ENCODE peak calls at places on chromosomes 7 and 10, in six cellular contexts. One of them, this sample, is unnamed.

GRCh38 chr10:30000802-30001571 is 58.4 kb downstream of the JCAD start:
- DNase-seq in RWPE1: no peak
- DNase-seq in transverse colon: peak; percentile 26
- DNase-seq in sigmoid colon: peak; percentile 93
- DNase-seq in WTC11: no peak
- DNase-seq in left ventricle myocardium inferior: no peak
- DNase-seq in this sample: no peak

GRCh38 chr7:137996386-137996851 is 5.5 kb downstream of the CREB3L2 start:
- DNase-seq in RWPE1: no peak
- DNase-seq in transverse colon: no peak
- DNase-seq in sigmoid colon: no peak
- DNase-seq in WTC11: no peak
- DNase-seq in left ventricle myocardium inferior: peak; percentile 68
- DNase-seq in this sample: no peak

GRCh38 chr10:112461029-112461887 is 14.2 kb downstream of the VTI1A start:
- DNase-seq in RWPE1: peak; percentile 26
- DNase-seq in transverse colon: no peak
- DNase-seq in sigmoid colon: no peak
- DNase-seq in WTC11: no peak
- DNase-seq in left ventricle myocardium inferior: no peak
- DNase-seq in this sample: no peak

GRCh38 chr10:60572511-60573194 is 183.0 kb upstream of the ANK3 start:
- DNase-seq in RWPE1: peak; percentile 18
- DNase-seq in transverse colon: peak; percentile 39
- DNase-seq in sigmoid colon: no peak
- DNase-seq in WTC11: peak; percentile 38
- DNase-seq in left ventricle myocardium inferior: peak; percentile 18
- DNase-seq in this sample: no peak

GRCh38 chr7:145534301-145534700 is 582.3 kb upstream of the CNTNAP2 start:
- DNase-seq in RWPE1: no peak
- DNase-seq in transverse colon: no peak
- DNase-seq in sigmoid colon: no peak
- DNase-seq in WTC11: no peak
- DNase-seq in left ventricle myocardium inferior: no peak
- DNase-seq in this sample: no peak

GRCh38 chr10:63720072-63720537 is 198.9 kb downstream of the REEP3 start:
- DNase-seq in RWPE1: peak; percentile 38
- DNase-seq in transverse colon: peak; percentile 56
- DNase-seq in sigmoid colon: no peak
- DNase-seq in WTC11: peak; percentile 45
- DNase-seq in left ventricle myocardium inferior: no peak
- DNase-seq in this sample: no peak

GRCh38 chr10:110802551-110803238 is 69.0 kb upstream of the PDCD4 start:
- DNase-seq in RWPE1: no peak
- DNase-seq in transverse colon: peak; percentile 75
- DNase-seq in sigmoid colon: peak; percentile 84
- DNase-seq in WTC11: no peak
- DNase-seq in left ventricle myocardium inferior: peak; percentile 69
- DNase-seq in this sample: no peak

GRCh38 chr7:114949227-114949626 is 27.3 kb downstream of the MDFIC start:
- DNase-seq in RWPE1: no peak
- DNase-seq in transverse colon: no peak
- DNase-seq in sigmoid colon: no peak
- DNase-seq in WTC11: no peak
- DNase-seq in left ventricle myocardium inferior: no peak
- DNase-seq in this sample: no peak

GRCh38 chr10:109976657-109977056 is 31.1 kb upstream of the ADD3 start:
- DNase-seq in RWPE1: no peak
- DNase-seq in transverse colon: no peak
- DNase-seq in sigmoid colon: no peak
- DNase-seq in WTC11: no peak
- DNase-seq in left ventricle myocardium inferior: no peak
- DNase-seq in this sample: no peak

GRCh38 chr10:114174462-114175190 is 623 bp upstream of the CCDC186 start:
- DNase-seq in RWPE1: peak; percentile 60
- DNase-seq in transverse colon: no peak
- DNase-seq in sigmoid colon: peak; percentile 78
- DNase-seq in WTC11: no peak
- DNase-seq in left ventricle myocardium inferior: peak; percentile 47
- DNase-seq in this sample: no peak

GRCh38 chr7:12444785-12445184 is 41.1 kb upstream of the VWDE start:
- DNase-seq in RWPE1: no peak
- DNase-seq in transverse colon: no peak
- DNase-seq in sigmoid colon: no peak
- DNase-seq in WTC11: no peak
- DNase-seq in left ventricle myocardium inferior: no peak
- DNase-seq in this sample: no peak

GRCh38 chr10:99661370-99661749 is 2.1 kb downstream of the ENTPD7 start:
- DNase-seq in RWPE1: peak; percentile 94
- DNase-seq in transverse colon: no peak
- DNase-seq in sigmoid colon: no peak
- DNase-seq in WTC11: no peak
- DNase-seq in left ventricle myocardium inferior: no peak
- DNase-seq in this sample: no peak

GRCh38 chr7:20296444-20296843 is 34.3 kb upstream of the ITGB8 start:
- DNase-seq in RWPE1: peak; percentile 11
- DNase-seq in transverse colon: no peak
- DNase-seq in sigmoid colon: no peak
- DNase-seq in WTC11: no peak
- DNase-seq in left ventricle myocardium inferior: no peak
- DNase-seq in this sample: no peak

GRCh38 chr7:99072126-99072525 is 71.8 kb downstream of the SMURF1 start:
- DNase-seq in RWPE1: no peak
- DNase-seq in transverse colon: no peak
- DNase-seq in sigmoid colon: no peak
- DNase-seq in WTC11: no peak
- DNase-seq in left ventricle myocardium inferior: no peak
- DNase-seq in this sample: no peak

GRCh38 chr10:127577376-127577775 is 28.3 kb downstream of the NPS start:
- DNase-seq in RWPE1: no peak
- DNase-seq in transverse colon: no peak
- DNase-seq in sigmoid colon: no peak
- DNase-seq in WTC11: no peak
- DNase-seq in left ventricle myocardium inferior: no peak
- DNase-seq in this sample: no peak

GRCh38 chr10:70357447-70358035 is 24.9 kb downstream of the LRRC20 start:
- DNase-seq in RWPE1: no peak
- DNase-seq in transverse colon: no peak
- DNase-seq in sigmoid colon: no peak
- DNase-seq in WTC11: no peak
- DNase-seq in left ventricle myocardium inferior: no peak
- DNase-seq in this sample: no peak

GRCh38 chr7:150962743-150963399 is 15.2 kb downstream of the KCNH2 start:
- DNase-seq in RWPE1: peak; percentile 56
- DNase-seq in transverse colon: peak; percentile 60
- DNase-seq in sigmoid colon: peak; percentile 85
- DNase-seq in WTC11: peak; percentile 83
- DNase-seq in left ventricle myocardium inferior: peak; percentile 52
- DNase-seq in this sample: peak; percentile 36

GRCh38 chr7:114874170-114874569 is 47.7 kb upstream of the MDFIC start:
- DNase-seq in RWPE1: no peak
- DNase-seq in transverse colon: no peak
- DNase-seq in sigmoid colon: no peak
- DNase-seq in WTC11: no peak
- DNase-seq in left ventricle myocardium inferior: no peak
- DNase-seq in this sample: no peak

GRCh38 chr7:142562688-142563087 is 186.6 kb upstream of the PRSS1 start:
- DNase-seq in RWPE1: no peak
- DNase-seq in transverse colon: no peak
- DNase-seq in sigmoid colon: no peak
- DNase-seq in WTC11: no peak
- DNase-seq in left ventricle myocardium inferior: no peak
- DNase-seq in this sample: no peak

GRCh38 chr7:131586259-131586658 is 29.8 kb upstream of the PODXL start:
- DNase-seq in RWPE1: no peak
- DNase-seq in transverse colon: peak; percentile 38
- DNase-seq in sigmoid colon: no peak
- DNase-seq in WTC11: no peak
- DNase-seq in left ventricle myocardium inferior: peak; percentile 38
- DNase-seq in this sample: no peak

GRCh38 chr10:34303022-34303421 is 512.1 kb downstream of the PARD3 start:
- DNase-seq in RWPE1: no peak
- DNase-seq in transverse colon: no peak
- DNase-seq in sigmoid colon: no peak
- DNase-seq in WTC11: no peak
- DNase-seq in left ventricle myocardium inferior: no peak
- DNase-seq in this sample: no peak

GRCh38 chr10:34310234-34310633 is 504.9 kb downstream of the PARD3 start:
- DNase-seq in RWPE1: no peak
- DNase-seq in transverse colon: no peak
- DNase-seq in sigmoid colon: no peak
- DNase-seq in WTC11: no peak
- DNase-seq in left ventricle myocardium inferior: no peak
- DNase-seq in this sample: no peak

DNA sequence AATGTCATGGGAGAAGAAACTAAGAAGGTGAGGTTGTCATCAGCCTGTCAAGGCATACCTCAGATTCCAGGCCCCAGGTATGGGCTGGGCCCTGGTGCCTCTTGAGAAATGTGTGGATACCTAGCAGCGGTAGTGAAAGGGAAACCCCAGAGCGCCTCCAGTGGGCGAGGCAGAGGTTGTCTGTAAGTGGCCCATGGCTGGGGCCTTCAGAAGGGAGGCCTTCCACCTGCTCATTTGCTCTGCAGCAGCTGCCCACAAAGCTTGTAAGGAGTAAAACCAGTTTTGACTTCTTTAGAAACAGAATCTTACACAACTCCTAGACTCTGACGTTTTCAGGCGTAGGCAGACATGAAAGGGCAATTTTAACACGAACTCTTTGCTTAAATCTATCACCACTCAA is 509.9 kb downstream of the PARD3 start:
- DNase-seq in RWPE1: peak; percentile 47
- DNase-seq in transverse colon: peak; percentile 18
- DNase-seq in sigmoid colon: no peak
- DNase-seq in WTC11: peak; percentile 88
- DNase-seq in left ventricle myocardium inferior: no peak
- DNase-seq in this sample: no peak
- TF ChIP-seq CTCF in RWPE1: no peak
- TF ChIP-seq CTCF in transverse colon: no peak
- TF ChIP-seq CTCF in sigmoid colon: no peak
- TF ChIP-seq CTCF in WTC11: peak; percentile 64
- TF ChIP-seq CTCF in left ventricle myocardium inferior: no peak
- TF ChIP-seq CTCF in this sample: no peak

DNA sequence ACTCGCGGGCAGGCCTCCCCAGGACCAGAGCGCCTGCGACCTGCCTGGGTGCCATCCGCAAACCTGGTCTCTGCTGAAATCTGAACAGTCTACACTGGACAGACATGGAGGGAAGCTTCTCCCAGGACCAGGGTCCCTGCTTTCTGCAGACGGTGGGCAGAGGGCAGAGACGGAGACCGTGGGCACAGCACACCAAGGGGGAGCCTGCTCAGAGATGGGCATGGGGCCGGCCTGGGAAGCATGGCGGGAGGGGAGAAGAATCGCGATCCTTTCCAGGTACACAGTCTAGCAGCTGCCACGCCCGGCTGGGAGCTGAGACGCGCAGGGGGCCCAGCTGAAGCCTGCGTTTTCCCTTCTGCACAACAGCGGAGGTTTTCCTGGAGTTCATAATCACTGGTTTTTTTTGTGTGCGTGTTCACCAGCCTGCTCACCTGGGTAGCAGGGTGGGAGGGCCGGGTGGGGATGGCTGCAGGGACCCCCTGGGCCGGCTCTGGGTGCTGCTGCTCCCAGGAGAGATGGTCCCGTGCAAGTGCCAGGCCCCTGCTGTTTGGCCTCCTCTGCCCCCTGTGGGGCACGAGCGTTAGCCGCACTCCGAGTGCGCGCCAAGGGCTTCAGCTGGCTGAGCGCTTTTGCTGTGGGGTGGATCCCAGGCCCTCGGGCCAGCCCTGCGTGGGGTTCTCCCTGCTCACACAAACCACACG is 448.8 kb downstream of the DNAJB6 start:
- DNase-seq in RWPE1: no peak
- DNase-seq in transverse colon: no peak
- DNase-seq in sigmoid colon: no peak
- DNase-seq in WTC11: no peak
- DNase-seq in left ventricle myocardium inferior: no peak
- DNase-seq in this sample: no peak
- TF ChIP-seq CTCF in RWPE1: no peak
- TF ChIP-seq CTCF in transverse colon: no peak
- TF ChIP-seq CTCF in sigmoid colon: no peak
- TF ChIP-seq CTCF in WTC11: no peak
- TF ChIP-seq CTCF in left ventricle myocardium inferior: no peak
- TF ChIP-seq CTCF in this sample: no peak

DNA sequence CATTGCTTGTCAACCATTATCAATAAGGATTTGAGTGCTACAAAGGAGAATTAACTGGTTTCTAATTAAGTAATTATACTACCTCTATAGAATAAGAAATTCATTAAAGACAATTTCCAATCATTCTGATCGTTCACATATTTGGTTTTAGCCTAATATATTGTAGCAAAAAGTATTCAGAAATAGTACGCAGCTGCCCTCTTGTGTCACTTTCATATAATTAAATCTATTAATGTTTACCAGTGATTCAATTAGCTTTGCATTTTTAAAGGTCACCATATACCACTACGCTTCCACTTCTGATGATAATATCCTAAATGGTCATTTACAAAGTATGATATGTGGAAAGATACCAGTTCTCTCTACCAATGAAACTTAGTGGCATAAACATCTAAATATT is 128.3 kb downstream of the NEBL start:
- DNase-seq in RWPE1: peak; percentile 9
- DNase-seq in transverse colon: no peak
- DNase-seq in sigmoid colon: no peak
- DNase-seq in WTC11: no peak
- DNase-seq in left ventricle myocardium inferior: no peak
- DNase-seq in this sample: no peak
- TF ChIP-seq CTCF in RWPE1: peak; percentile 41
- TF ChIP-seq CTCF in transverse colon: peak; percentile 30
- TF ChIP-seq CTCF in sigmoid colon: peak; percentile 16
- TF ChIP-seq CTCF in WTC11: no peak
- TF ChIP-seq CTCF in left ventricle myocardium inferior: peak; percentile 68
- TF ChIP-seq CTCF in this sample: no peak

DNA sequence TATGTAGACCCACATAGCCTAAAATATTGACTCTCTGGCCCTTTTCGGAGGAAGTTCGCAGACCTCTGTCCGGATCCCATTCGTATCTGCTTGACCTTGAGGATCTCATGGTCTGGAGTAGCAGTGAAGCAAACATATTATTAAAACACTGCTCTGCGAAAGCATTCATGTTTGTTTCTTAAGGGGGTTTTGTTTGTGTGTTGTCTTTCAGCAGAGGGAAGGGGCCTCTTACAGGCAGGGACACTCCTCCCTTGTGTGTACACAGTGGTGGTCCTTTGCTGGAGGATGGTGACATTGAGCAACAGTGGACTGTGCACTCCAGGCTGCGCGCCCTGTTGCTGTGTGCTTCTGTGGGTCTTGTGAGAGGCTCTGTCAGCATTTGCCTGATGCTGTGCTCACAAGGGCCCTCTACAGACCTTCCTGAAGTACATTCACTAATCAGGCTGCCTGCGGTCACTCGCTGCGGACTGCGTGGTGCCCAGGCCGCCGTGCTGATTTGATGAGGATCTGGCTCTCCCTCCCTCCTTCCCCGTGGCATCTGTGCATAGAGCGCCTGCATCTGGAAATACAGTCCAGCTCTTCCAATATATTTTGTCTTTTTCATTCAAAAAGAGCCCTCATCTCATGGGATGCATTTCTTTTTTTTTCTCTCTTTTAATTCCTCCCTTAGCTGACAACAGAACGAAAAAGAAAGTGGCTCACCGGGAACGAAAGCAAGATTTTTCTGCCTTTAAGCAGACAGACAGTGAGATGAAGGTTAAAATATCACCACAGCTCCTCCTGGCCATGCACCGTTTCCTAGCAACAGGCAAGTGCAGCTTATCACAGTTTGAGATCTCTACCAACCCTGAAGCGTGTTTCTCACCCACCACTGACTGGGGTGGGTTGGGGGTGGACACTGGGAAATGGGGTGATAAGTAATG is 135.8 kb downstream of the CNNM2 start:
- DNase-seq in RWPE1: peak; percentile 11
- DNase-seq in transverse colon: peak; percentile 51
- DNase-seq in sigmoid colon: peak; percentile 82
- DNase-seq in WTC11: peak; percentile 71
- DNase-seq in left ventricle myocardium inferior: peak; percentile 44
- DNase-seq in this sample: no peak
- TF ChIP-seq CTCF in RWPE1: peak; percentile 27
- TF ChIP-seq CTCF in transverse colon: no peak
- TF ChIP-seq CTCF in sigmoid colon: no peak
- TF ChIP-seq CTCF in WTC11: no peak
- TF ChIP-seq CTCF in left ventricle myocardium inferior: peak; percentile 43
- TF ChIP-seq CTCF in this sample: no peak

This sample was measured in activated B cell treated with CpG ODN at 0.5 μM for 24 hours.